ENCODE peak calls at places on chromosomes 6 and 20, in eight cellular contexts. T is upper lobe of right lung, W is gastrocnemius medialis, C is A549, E is transverse colon, A is cardiac muscle cell, B is IMR-90, F is neuronal stem cell. Z is an unnamed sample. For H3K4me1, the result is how much of the 10 kb centered on the place peaks cover.

GRCh38 chr6:107331409-107332386 is 127.7 kb downstream of the PDSS2 start:
- DNase-seq in C (no peak), W (no peak), T (no peak), B (peak), A (no peak), E (no peak), F (no peak), Z (no peak)

GRCh38 chr20:59584278-59584925 is 19.9 kb upstream of the PHACTR3 start:
- DNase-seq in W (no peak), A (no peak), E (no peak), B (no peak), F (no peak), C (no peak), T (peak), Z (no peak)

GRCh38 chr6:12608016-12608860 is 108.3 kb upstream of the PHACTR1 start:
- DNase-seq in W (no peak), E (no peak), T (no peak), A (no peak), F (no peak), C (no peak), B (peak), Z (no peak)

GRCh38 chr6:54899442-54899841 is 52.9 kb downstream of the FAM83B start:
- DNase-seq in F (no peak), T (no peak), C (no peak), A (no peak), E (no peak), B (no peak), W (no peak), Z (no peak)

GRCh38 chr6:34970962-34971361 is 81.9 kb downstream of the ANKS1A start:
- DNase-seq in E (no peak), B (peak), C (no peak), W (no peak), A (no peak), F (no peak), T (no peak), Z (no peak)

GRCh38 chr6:135909737-135910387 is 58.4 kb downstream of the PDE7B start:
- DNase-seq in T (no peak), C (peak), W (no peak), F (peak), E (peak), A (peak), B (peak), Z (peak)

GRCh38 chr20:49320460-49320859 is 42.6 kb upstream of the ZNFX1 start:
- DNase-seq in W (no peak), E (no peak), F (no peak), A (peak), T (no peak), B (peak), C (peak), Z (no peak)

GRCh38 chr20:42134265-42135098 is 516.3 kb upstream of the CHD6 start:
- DNase-seq in W (no peak), E (no peak), C (no peak), F (no peak), T (no peak), B (no peak), A (no peak), Z (no peak)

GRCh38 chr20:10603971-10604864 is 69.6 kb downstream of the JAG1 start:
- DNase-seq in F (peak), W (peak), C (peak), B (peak), A (peak), E (peak), T (no peak), Z (peak)

GRCh38 chr6:46894429-46894828 is 27.3 kb downstream of the ADGRF5 start:
- DNase-seq in A (no peak), B (no peak), T (no peak), W (no peak), C (no peak), E (no peak), F (no peak), Z (no peak)

GRCh38 chr6:144286503-144287393 is 1.6 kb downstream of the UTRN start:
- DNase-seq in T (peak), C (peak), W (peak), E (peak), F (peak), A (peak), B (peak), Z (peak)

GRCh38 chr6:110307368-110307767 is 50.8 kb downstream of the METTL24 start:
- DNase-seq in A (no peak), E (no peak), W (no peak), F (no peak), T (no peak), C (no peak), B (no peak), Z (no peak)

GRCh38 chr6:119633461-119633860 is 283.9 kb upstream of the MAN1A1 start:
- DNase-seq in E (no peak), W (no peak), T (no peak), B (no peak), F (no peak), C (no peak), A (no peak), Z (no peak)

GRCh38 chr6:169664227-169664626 is 37.6 kb downstream of the WDR27 start:
- DNase-seq in F (no peak), T (peak), W (no peak), C (no peak), B (no peak), A (no peak), E (no peak), Z (no peak)

GRCh38 chr6:26594730-26595632 is 1.8 kb upstream of the ABT1 start:
- DNase-seq in W (no peak), A (no peak), B (peak), E (no peak), T (no peak), C (peak), F (peak), Z (no peak)

GRCh38 chr6:143007626-143008025 is 53.1 kb upstream of the AIG1 start:
- DNase-seq in F (no peak), E (no peak), B (no peak), A (no peak), C (no peak), W (no peak), T (no peak), Z (no peak)

GRCh38 chr6:132333639-132334516 is 67.4 kb downstream of the MOXD1 start:
- DNase-seq in F (no peak), B (peak), A (peak), W (peak), T (no peak), E (peak), C (peak), Z (no peak)

GRCh38 chr20:36975085-36975829 is 23.7 kb upstream of the SAMHD1 start:
- DNase-seq in F (no peak), B (no peak), T (no peak), A (no peak), E (peak), W (no peak), C (no peak), Z (no peak)

GRCh38 chr6:84618836-84619235 is 145.6 kb downstream of the TBX18 start:
- DNase-seq in E (no peak), F (no peak), W (no peak), T (no peak), C (no peak), B (peak), A (peak), Z (no peak)

GRCh38 chr6:73657201-73657600 is 3.4 kb upstream of the SLC17A5 start:
- DNase-seq in E (no peak), A (no peak), W (no peak), B (no peak), C (no peak), F (no peak), T (no peak), Z (no peak)

GRCh38 chr6:100468966-100469859 is 4.5 kb upstream of the SIM1 start:
- DNase-seq in C (no peak), W (no peak), F (no peak), B (no peak), E (no peak), T (no peak), A (no peak), Z (no peak)

GRCh38 chr6:35330541-35331119 is 11.7 kb upstream of the PPARD start:
- DNase-seq in C (no peak), E (no peak), F (no peak), B (no peak), T (no peak), W (no peak), A (no peak), Z (no peak)

GRCh38 chr20:53907968-53908751 is 162.2 kb downstream of the BCAS1 start:
- DNase-seq in E (no peak), A (no peak), F (no peak), W (no peak), T (no peak), B (no peak), C (no peak), Z (no peak)

GRCh38 chr6:154932562-154933027 is 62.5 kb upstream of the TIAM2 start:
- DNase-seq in E (no peak), T (no peak), A (no peak), B (peak), C (peak), W (no peak), F (no peak), Z (peak)

GRCh38 chr6:105786890-105787655 is 299.1 kb upstream of the PRDM1 start:
- DNase-seq in A (no peak), F (no peak), T (no peak), C (no peak), E (peak), W (no peak), B (no peak), Z (no peak)

GRCh38 chr20:53187402-53187801 is 215.2 kb downstream of the TSHZ2 start:
- DNase-seq in T (no peak), F (no peak), W (no peak), A (no peak), E (no peak), C (no peak), B (no peak), Z (no peak)

GRCh38 chr6:43858161-43859153 is 88.4 kb downstream of the VEGFA start:
- DNase-seq in B (no peak), C (no peak), E (no peak), F (peak), T (peak), A (no peak), W (no peak), Z (no peak)

GRCh38 chr6:4302524-4302923 is 167.1 kb upstream of the ECI2 start:
- DNase-seq in B (no peak), W (no peak), A (no peak), F (no peak), C (no peak), T (no peak), E (no peak), Z (no peak)

GRCh38 chr6:24004062-24004461 is 122.0 kb upstream of the NRSN1 start:
- DNase-seq in A (no peak), F (no peak), E (no peak), C (no peak), T (no peak), W (peak), B (no peak), Z (no peak)

GRCh38 chr20:5741089-5741488 is 9.1 kb upstream of the SHLD1 start:
- DNase-seq in T (no peak), F (no peak), C (peak), W (no peak), A (no peak), B (peak), E (no peak), Z (no peak)

GRCh38 chr6:36133148-36133547 is 2.8 kb downstream of the MAPK13 start:
- DNase-seq in C (no peak), F (no peak), W (peak), T (no peak), B (no peak), E (no peak), A (no peak), Z (no peak)

GRCh38 chr6:40894962-40895799 is 143.8 kb downstream of the UNC5CL start:
- DNase-seq in B (peak), W (peak), C (peak), E (peak), T (peak), F (peak), A (peak), Z (peak)
- H3K27ac ChIP-seq in B (no peak), W (no peak), C (peak), E (no peak), T (no peak), F (no peak), A (no peak), Z (no peak)

GRCh38 chr6:41411961-41412360 is 76.6 kb downstream of the NCR2 start:
- DNase-seq in F (no peak), C (no peak), B (no peak), W (no peak), A (no peak), E (no peak), T (no peak), Z (no peak)

GRCh38 chr6:41408982-41409381 is 73.6 kb downstream of the NCR2 start:
- DNase-seq in E (no peak), W (no peak), C (no peak), F (no peak), B (no peak), A (no peak), T (no peak), Z (no peak)

GRCh38 chr6:41416165-41416837 is 80.9 kb downstream of the NCR2 start:
- DNase-seq in C (no peak), T (no peak), F (no peak), W (no peak), E (no peak), A (no peak), B (no peak), Z (no peak)

GRCh38 chr6:41409489-41409888 is 74.1 kb downstream of the NCR2 start:
- DNase-seq in F (no peak), C (no peak), A (no peak), E (no peak), T (no peak), B (no peak), W (no peak), Z (no peak)

DNA sequence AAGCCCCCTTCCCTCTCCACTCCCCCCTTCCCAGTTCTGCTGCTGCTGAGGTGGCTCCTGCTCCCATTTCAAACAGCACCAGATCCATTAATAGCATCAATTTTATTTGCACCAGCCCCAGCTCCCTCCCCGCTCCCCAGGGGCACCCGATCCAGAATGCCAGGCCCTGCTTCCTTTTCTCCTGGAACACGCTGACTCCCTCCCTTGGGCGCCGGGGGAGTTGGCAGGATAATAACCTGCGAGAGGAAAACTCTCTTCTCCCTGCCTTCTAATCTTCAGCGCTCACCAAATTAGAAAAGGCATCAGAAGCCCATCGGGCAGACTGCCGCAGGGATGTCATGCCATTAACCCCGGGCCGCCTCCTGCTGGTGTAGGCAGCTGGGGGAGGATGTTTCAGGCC is 77.8 kb downstream of the NCR2 start:
- DNase-seq in B (no peak), C (no peak), A (no peak), E (no peak), F (no peak), T (no peak), W (no peak), Z (no peak)
- H3K4me1 ChIP-seq in B (under half), C (under half), A (under half), E (under half), F (under half), T (under half), W (under half), Z (under half)

GRCh38 chr6:33906413-33906812 is 102.6 kb upstream of the MLN start:
- DNase-seq in W (no peak), C (no peak), A (no peak), T (no peak), E (no peak), F (no peak), B (no peak), Z (peak)

GRCh38 chr6:33905081-33905609 is 101.3 kb upstream of the MLN start:
- DNase-seq in W (no peak), E (no peak), F (no peak), A (no peak), T (no peak), B (no peak), C (no peak), Z (no peak)

GRCh38 chr6:33903579-33903978 is 99.8 kb upstream of the MLN start:
- DNase-seq in C (no peak), E (no peak), T (no peak), A (no peak), F (no peak), W (no peak), B (no peak), Z (no peak)

GRCh38 chr6:33901822-33902816 is 98.3 kb upstream of the MLN start:
- DNase-seq in T (no peak), C (no peak), A (no peak), F (no peak), E (no peak), W (no peak), B (no peak), Z (no peak)

DNA sequence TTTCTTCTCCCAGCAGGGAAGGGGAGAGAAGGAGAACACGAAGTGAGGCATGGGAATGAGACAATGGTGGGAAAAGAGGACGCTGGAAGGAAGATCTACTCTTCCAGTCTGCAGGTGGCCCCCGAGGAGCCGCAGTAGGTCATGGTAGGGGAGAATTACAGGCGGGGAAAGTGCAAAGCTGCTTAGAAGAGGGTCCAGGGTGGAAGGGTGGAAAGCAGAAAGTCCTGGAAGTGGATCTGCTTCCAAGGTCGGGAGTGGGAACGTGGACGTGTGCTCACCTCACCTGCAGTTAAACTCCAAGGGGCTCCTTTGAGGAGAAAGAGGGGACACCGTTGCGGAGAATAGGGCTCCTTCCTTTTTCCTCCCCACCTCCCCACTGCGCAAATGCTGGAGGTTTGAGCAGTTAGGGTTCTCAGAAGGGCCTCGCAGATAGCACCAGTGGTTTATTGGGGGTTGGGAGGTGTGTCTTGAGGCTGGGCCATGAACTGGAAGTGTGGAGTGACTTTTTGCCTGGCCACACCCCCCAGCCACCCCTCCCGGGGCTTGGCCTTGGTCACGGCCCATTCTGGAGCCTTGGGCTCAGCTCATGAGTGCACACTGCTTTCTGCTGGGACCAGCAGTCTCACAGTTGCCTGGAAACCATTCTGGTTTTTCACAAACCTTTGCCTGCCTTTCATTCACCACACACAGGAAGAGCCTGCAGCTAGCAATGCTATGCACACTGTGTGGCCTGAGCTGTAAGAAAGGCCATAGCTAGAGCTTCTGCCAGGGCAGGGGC is 100.4 kb upstream of the MLN start:
- DNase-seq in T (peak), E (peak), F (no peak), A (peak), C (no peak), B (no peak), W (no peak), Z (no peak)
- H3K27ac ChIP-seq in T (no peak), E (peak), F (peak), A (no peak), C (no peak), B (no peak), W (no peak), Z (no peak)

DNA sequence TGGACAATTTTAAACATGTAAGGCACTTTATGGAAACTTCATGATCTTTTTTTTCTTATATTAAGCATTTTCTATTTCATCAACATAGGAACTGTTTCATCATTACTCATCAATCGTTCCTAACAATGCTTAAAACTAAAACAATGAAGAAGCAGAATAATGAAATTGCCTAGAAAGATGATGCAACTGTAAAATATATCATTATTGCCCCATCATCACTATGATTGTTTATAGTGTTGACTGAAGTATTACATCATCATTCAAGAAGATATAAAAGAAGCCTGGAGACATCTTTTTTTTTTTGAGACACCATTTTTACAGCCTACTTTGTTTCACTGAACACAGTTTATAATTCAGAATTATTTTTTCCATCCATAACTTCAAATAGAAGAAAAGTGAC is 147.2 kb downstream of the TRDN start:
- DNase-seq in C (no peak), E (no peak), W (no peak), B (no peak), F (no peak), T (no peak), A (no peak), Z (no peak)
- H3K4me1 ChIP-seq in C (under half), E (under half), W (under half), B (under half), F (under half), T (under half), A (under half), Z (under half)

GRCh38 chr20:23092861-23093543 is 6.9 kb upstream of the CD93 start:
- DNase-seq in T (no peak), C (no peak), F (no peak), A (no peak), E (no peak), B (no peak), W (no peak), Z (no peak)

GRCh38 chr20:23094213-23094896 is 8.2 kb upstream of the CD93 start:
- DNase-seq in B (no peak), F (no peak), C (no peak), T (no peak), E (no peak), W (no peak), A (no peak), Z (no peak)

GRCh38 chr20:23092409-23092756 is 6.3 kb upstream of the CD93 start:
- DNase-seq in W (no peak), F (no peak), C (no peak), B (no peak), T (no peak), A (peak), E (no peak), Z (no peak)

GRCh38 chr20:23094927-23095326 is 8.8 kb upstream of the CD93 start:
- DNase-seq in T (no peak), B (no peak), A (no peak), C (no peak), F (no peak), E (no peak), W (no peak), Z (no peak)

GRCh38 chr20:23093613-23094012 is 7.5 kb upstream of the CD93 start:
- DNase-seq in C (no peak), E (no peak), T (no peak), F (no peak), A (no peak), W (no peak), B (no peak), Z (no peak)
- H3K27ac ChIP-seq in C (no peak), E (no peak), T (no peak), F (no peak), A (no peak), W (no peak), B (no peak), Z (no peak)

DNA sequence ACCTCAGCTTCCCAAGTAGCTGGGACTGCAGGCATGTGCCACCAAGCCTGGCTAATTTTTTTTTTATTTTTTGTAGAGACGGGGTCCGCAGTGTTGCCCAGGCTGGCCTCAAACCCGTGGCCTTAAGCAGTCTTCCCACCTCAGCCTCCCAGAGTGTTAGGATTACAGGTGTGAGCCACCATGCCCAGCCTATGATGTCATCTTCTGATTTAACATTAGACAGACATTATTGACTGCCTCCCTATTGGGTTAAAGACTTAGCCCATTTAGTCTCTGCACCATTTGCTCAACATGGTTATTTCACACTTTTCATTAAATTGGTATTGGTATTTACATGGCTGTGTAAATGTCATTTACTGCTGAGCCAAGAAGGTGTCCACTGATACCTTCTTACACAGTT is 46.1 kb downstream of the DEK start:
- DNase-seq in T (no peak), W (no peak), C (no peak), F (no peak), A (no peak), B (no peak), E (no peak), Z (no peak)
- H3K4me1 ChIP-seq in T (under half), W (under half), C (under half), F (under half), A (under half), B (under half), E (under half), Z (under half)

GRCh38 chr20:17633850-17634500 is 48.1 kb downstream of the RRBP1 start:
- DNase-seq in A (no peak), E (no peak), B (no peak), T (no peak), W (no peak), F (no peak), C (no peak), Z (no peak)
- H3K27ac ChIP-seq in A (no peak), E (peak), B (no peak), T (peak), W (no peak), F (no peak), C (no peak), Z (peak)

GRCh38 chr6:25354078-25354940 is 75.1 kb downstream of the CARMIL1 start:
- DNase-seq in B (peak), T (no peak), E (no peak), W (no peak), C (no peak), A (no peak), F (no peak), Z (no peak)
- H3K4me1 ChIP-seq in B (under half), T (under half), E (under half), W (under half), C (under half), A (under half), F (under half), Z (under half)

GRCh38 chr6:111770263-111771083 is 102.8 kb downstream of the FYN start:
- DNase-seq in C (no peak), W (no peak), T (no peak), F (no peak), B (no peak), A (no peak), E (no peak), Z (no peak)
- H3K27ac ChIP-seq in C (no peak), W (peak), T (no peak), F (no peak), B (no peak), A (no peak), E (no peak), Z (no peak)